ENCODE peak calls at places on chromosomes 11 and 22, in nine cellular contexts. D, L, A, F, U, J, C, V and I are unnamed samples.

GRCh38 chr11:57647368-57647767 is 2.3 kb downstream of the YPEL4 start:
- DNase-seq in L (no peak), J (no peak), A (no peak), V (no peak), D (no peak), C (no peak), U (no peak), F (peak), I (no peak)

GRCh38 chr11:78564037-78564888 is 10.4 kb downstream of the NARS2 start:
- DNase-seq in A (peak), V (no peak), F (peak), J (peak), C (peak), U (peak), L (no peak), D (peak), I (no peak)

GRCh38 chr11:116811194-116811593 is 11.9 kb downstream of the APOA4 start:
- DNase-seq in V (no peak), A (no peak), L (no peak), J (no peak), U (no peak), C (no peak), D (no peak), F (no peak), I (no peak)

GRCh38 chr11:35303596-35304392 is 115.6 kb downstream of the SLC1A2 start:
- DNase-seq in J (peak), F (peak), U (peak), C (peak), L (peak), A (peak), V (no peak), D (no peak), I (peak)

GRCh38 chr22:32644252-32645100 is 157.0 kb upstream of the TIMP3 start:
- DNase-seq in J (peak), V (peak), F (peak), L (peak), U (peak), D (no peak), A (peak), C (peak), I (no peak)

GRCh38 chr11:115197433-115197832 is 306.8 kb downstream of the CADM1 start:
- DNase-seq in V (no peak), A (no peak), L (no peak), J (no peak), C (no peak), U (no peak), F (no peak), D (no peak), I (no peak)

GRCh38 chr22:30202531-30203006 is 44.0 kb downstream of the LIF start:
- DNase-seq in J (no peak), A (peak), C (peak), F (peak), D (no peak), L (peak), U (peak), V (no peak), I (no peak)

GRCh38 chr22:31948002-31948401 is 3.7 kb downstream of the YWHAH start:
- DNase-seq in F (no peak), J (no peak), A (no peak), C (peak), L (no peak), V (peak), U (no peak), D (no peak), I (no peak)

GRCh38 chr22:32932176-32932575 is 126.0 kb downstream of the SYN3 start:
- DNase-seq in V (no peak), C (no peak), F (peak), D (no peak), U (no peak), J (no peak), A (no peak), L (no peak), I (peak)

GRCh38 chr11:129639300-129639699 is 176.3 kb upstream of the TMEM45B start:
- DNase-seq in J (peak), A (no peak), L (no peak), D (peak), U (peak), F (peak), V (no peak), C (no peak), I (peak)

GRCh38 chr11:65856689-65857499 is 1.1 kb downstream of the CFL1 start:
- DNase-seq in A (peak), F (peak), C (peak), J (peak), D (no peak), L (peak), V (peak), U (peak), I (no peak)

GRCh38 chr11:2229713-2230297 is 40.6 kb downstream of the ASCL2 start:
- DNase-seq in D (no peak), C (no peak), F (no peak), V (no peak), U (no peak), J (no peak), A (no peak), L (no peak), I (no peak)
- H3K4me3 ChIP-seq in D (no peak), C (no peak), F (no peak), V (no peak), U (no peak), J (no peak), A (no peak), L (no peak), I (no peak)

GRCh38 chr11:64152841-64153691 is 12.8 kb downstream of the MACROD1 start:
- DNase-seq in A (peak), U (peak), J (peak), V (peak), D (no peak), F (peak), L (peak), C (peak), I (no peak)
- H3K4me3 ChIP-seq in A (no peak), U (no peak), J (no peak), V (no peak), D (no peak), F (peak), L (no peak), C (no peak), I (no peak)

DNA sequence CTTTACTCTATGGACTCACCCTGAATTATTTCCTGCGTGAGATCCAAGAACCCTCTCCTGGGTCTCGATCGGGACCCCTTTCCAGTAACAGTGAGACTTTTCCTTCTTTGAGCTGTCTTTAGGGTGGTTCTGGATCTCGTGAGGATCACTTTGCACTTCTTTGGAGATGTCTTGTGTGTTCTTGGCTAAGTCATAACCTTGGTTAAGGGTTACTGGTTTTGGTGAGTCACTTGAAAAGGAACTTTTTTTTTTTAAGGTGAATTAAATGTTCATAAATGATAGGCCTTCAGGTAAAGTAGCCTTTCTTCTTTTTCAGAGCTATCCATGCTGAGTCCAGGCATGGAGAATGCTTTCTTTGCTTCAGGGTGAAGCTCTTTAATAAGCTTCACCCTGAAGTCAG is 19.4 kb upstream of the GSTP1 start:
- DNase-seq in C (no peak), J (no peak), A (no peak), F (peak), L (no peak), U (peak), V (no peak), D (no peak), I (no peak)
- H3K4me3 ChIP-seq in C (no peak), J (no peak), A (no peak), F (no peak), L (no peak), U (no peak), V (no peak), D (no peak), I (no peak)

GRCh38 chr22:25751174-25751581 is 9.2 kb downstream of the MYO18B start:
- DNase-seq in U (no peak), A (no peak), D (no peak), V (no peak), L (no peak), J (no peak), C (no peak), F (no peak), I (no peak)

GRCh38 chr22:25750569-25751173 is 8.7 kb downstream of the MYO18B start:
- DNase-seq in A (no peak), U (no peak), C (no peak), F (peak), D (no peak), L (no peak), J (no peak), V (no peak), I (no peak)

GRCh38 chr22:25754527-25755202 is 12.7 kb downstream of the MYO18B start:
- DNase-seq in J (peak), D (no peak), V (no peak), L (peak), U (peak), F (peak), A (peak), C (no peak), I (no peak)

GRCh38 chr22:25752615-25753214 is 10.7 kb downstream of the MYO18B start:
- DNase-seq in U (no peak), F (no peak), V (no peak), L (no peak), A (no peak), D (no peak), C (no peak), J (no peak), I (no peak)

GRCh38 chr22:25753252-25753651 is 11.3 kb downstream of the MYO18B start:
- DNase-seq in J (no peak), A (no peak), U (peak), F (no peak), C (no peak), D (no peak), L (no peak), V (no peak), I (no peak)
- H3K4me3 ChIP-seq in J (no peak), A (no peak), U (peak), F (no peak), C (no peak), D (no peak), L (no peak), V (no peak), I (no peak)

DNA sequence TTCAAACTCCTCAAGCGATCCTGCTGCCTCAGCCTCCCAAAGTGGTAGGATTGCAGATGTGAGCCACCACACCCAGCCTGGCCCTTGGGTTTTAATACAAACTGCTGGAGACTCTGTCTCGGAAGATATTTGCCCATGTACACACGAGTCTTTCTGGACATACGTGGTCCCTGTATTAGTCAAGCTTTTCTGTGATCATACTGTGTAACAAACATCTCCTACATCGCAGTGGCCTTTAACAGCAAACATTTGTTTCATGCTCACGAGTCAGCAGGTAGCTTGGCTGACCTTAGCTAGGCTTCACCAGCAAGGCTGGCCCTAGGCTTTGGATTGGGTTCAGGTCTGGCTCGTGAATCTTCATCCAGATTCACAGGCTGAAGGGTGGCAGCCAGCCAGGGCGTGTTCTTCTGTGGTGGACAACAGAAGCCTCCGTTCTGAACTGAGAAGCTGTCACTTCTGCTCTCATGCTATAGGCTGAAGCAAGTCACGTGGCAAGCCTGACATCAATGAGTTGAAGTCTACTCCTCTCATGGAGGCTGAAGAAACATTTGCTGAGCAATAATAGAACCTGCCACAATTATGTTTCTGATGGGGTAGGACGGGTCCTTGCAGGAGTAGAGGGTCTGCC is 8.8 kb downstream of the KIAA1671 start:
- DNase-seq in D (no peak), J (no peak), A (no peak), F (no peak), U (no peak), L (no peak), C (no peak), V (no peak), I (no peak)
- H3K4me3 ChIP-seq in D (no peak), J (no peak), A (no peak), F (no peak), U (no peak), L (no peak), C (no peak), V (no peak), I (no peak)

DNA sequence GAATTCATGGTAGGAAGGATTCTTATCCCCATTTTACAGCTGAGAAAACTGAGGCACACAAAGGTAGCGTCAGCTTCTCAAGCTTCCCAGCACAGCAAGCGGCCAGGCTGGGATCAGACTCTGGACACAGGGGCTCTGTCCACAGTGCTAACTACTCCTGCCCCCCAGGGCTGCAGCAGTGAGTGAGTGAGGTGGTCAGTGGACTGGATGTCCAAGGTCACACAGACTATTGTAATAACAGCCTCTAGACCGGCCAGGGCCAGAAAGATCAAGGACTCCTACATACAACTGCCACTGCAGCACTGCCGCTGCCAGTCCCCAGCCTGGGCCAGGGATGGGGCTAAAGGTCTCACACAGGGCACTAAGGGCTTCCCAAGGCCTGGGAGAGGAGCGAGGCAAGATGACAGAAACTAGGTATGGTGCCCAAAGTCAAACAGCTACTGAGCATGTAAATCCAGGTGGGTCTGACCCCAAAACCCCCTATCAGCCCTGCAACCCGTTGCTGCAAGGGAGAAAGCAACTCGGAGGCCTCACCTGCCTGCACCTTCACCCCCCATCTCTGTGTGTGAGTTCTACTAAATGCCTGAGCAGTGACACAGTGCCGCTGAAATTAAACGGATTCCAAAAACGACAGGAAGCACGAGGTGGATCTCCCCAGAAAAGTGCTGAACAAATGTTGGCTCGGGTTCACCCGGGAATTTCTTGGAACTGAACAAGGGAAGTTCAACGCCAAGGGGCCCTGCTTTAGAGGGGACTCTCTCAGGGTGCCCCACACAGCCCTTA is 161.8 kb upstream of the GRK3 start:
- DNase-seq in J (no peak), F (peak), V (no peak), C (no peak), L (peak), D (no peak), A (peak), U (peak), I (no peak)
- H3K4me3 ChIP-seq in J (peak), F (no peak), V (peak), C (no peak), L (no peak), D (peak), A (peak), U (peak), I (peak)

GRCh38 chr11:39589391-39589790 is 1870.1 kb downstream of the LRRC4C start:
- DNase-seq in A (no peak), L (no peak), F (no peak), J (no peak), C (no peak), D (no peak), V (no peak), U (no peak), I (no peak)
- H3K4me3 ChIP-seq in A (no peak), L (no peak), F (no peak), J (no peak), C (no peak), D (no peak), V (no peak), U (no peak), I (no peak)

GRCh38 chr22:40107756-40108437 is 69.8 kb upstream of the TNRC6B start:
- DNase-seq in J (no peak), A (peak), V (no peak), L (peak), F (peak), U (peak), D (no peak), C (peak), I (no peak)

GRCh38 chr22:40105755-40106154 is 72.0 kb upstream of the TNRC6B start:
- DNase-seq in U (no peak), L (no peak), F (no peak), D (no peak), J (no peak), C (no peak), A (no peak), V (no peak), I (no peak)

GRCh38 chr22:40112595-40112994 is 65.1 kb upstream of the TNRC6B start:
- DNase-seq in D (no peak), L (no peak), A (no peak), J (no peak), V (no peak), U (no peak), F (no peak), C (no peak), I (no peak)

GRCh38 chr22:40111451-40111850 is 66.3 kb upstream of the TNRC6B start:
- DNase-seq in D (no peak), L (no peak), V (no peak), A (no peak), J (no peak), C (no peak), F (no peak), U (no peak), I (no peak)

GRCh38 chr22:40107244-40107643 is 70.5 kb upstream of the TNRC6B start:
- DNase-seq in J (no peak), L (no peak), V (no peak), U (peak), F (peak), D (no peak), C (no peak), A (no peak), I (no peak)
- H3K4me3 ChIP-seq in J (no peak), L (peak), V (no peak), U (peak), F (peak), D (no peak), C (no peak), A (peak), I (no peak)